ENCODE peak calls at places on chromosomes 2 and 18, in five cellular contexts. A is activated CD4-positive, alpha-beta T cell treated with anti-CD3 and anti-CD28 coated beads for 24 hours; S is GM12865; P is NCI-H1105; M is activated T-cell treated with anti-CD3 and anti-CD28 coated beads, Interleukin-2, amount 50 U/mL, for 1 hour. I is an unnamed sample.

GRCh38 chr18:23810396-23810795 is 121.1 kb downstream of the LAMA3 start:
- DNase-seq in A (no peak), S (peak), P (no peak), M (peak), I (no peak)

GRCh38 chr18:43571078-43571689 is 293.9 kb upstream of the SYT4 start:
- DNase-seq in A (no peak), S (peak), P (peak), M (no peak), I (no peak)

GRCh38 chr18:4351005-4351404 is 104.1 kb downstream of the DLGAP1 start:
- DNase-seq in A (no peak), S (no peak), P (no peak), M (no peak), I (no peak)

GRCh38 chr2:54271843-54272600 is 16.0 kb upstream of the TSPYL6 start:
- DNase-seq in A (no peak), S (peak), P (no peak), M (no peak), I (no peak)

GRCh38 chr2:133937669-133938068 is 316.2 kb upstream of the MGAT5 start:
- DNase-seq in A (no peak), S (no peak), P (no peak), M (no peak), I (no peak)

GRCh38 chr18:51153659-51154371 is 43.7 kb downstream of the MEX3C start:
- DNase-seq in A (peak), S (peak), P (no peak), M (peak), I (peak)

GRCh38 chr18:1539276-1539675 is 634.6 kb downstream of the ADCYAP1 start:
- DNase-seq in A (no peak), S (no peak), P (no peak), M (no peak), I (no peak)

GRCh38 chr18:78720456-78721250 is 259.0 kb upstream of the SALL3 start:
- DNase-seq in A (no peak), S (no peak), P (no peak), M (no peak), I (no peak)

GRCh38 chr18:49694402-49694801 is 118.9 kb downstream of the ACAA2 start:
- DNase-seq in A (no peak), S (no peak), P (no peak), M (no peak), I (no peak)

GRCh38 chr2:160324161-160324768 is 124.2 kb upstream of the ITGB6 start:
- DNase-seq in A (peak), S (peak), P (no peak), M (peak), I (peak)

GRCh38 chr2:188971316-188971930 is 2.8 kb upstream of the COL3A1 start:
- DNase-seq in A (no peak), S (no peak), P (no peak), M (no peak), I (no peak)

GRCh38 chr2:212908682-212909435 is 242.6 kb downstream of the IKZF2 start:
- DNase-seq in A (no peak), S (no peak), P (no peak), M (no peak), I (no peak)

GRCh38 chr18:57561728-57562423 is 24.6 kb downstream of the FECH start:
- DNase-seq in A (no peak), S (peak), P (peak), M (peak), I (no peak)

GRCh38 chr2:12923907-12924610 is 207.3 kb downstream of the TRIB2 start:
- DNase-seq in A (no peak), S (no peak), P (no peak), M (no peak), I (no peak)

GRCh38 chr18:56709463-56709862 is 58.3 kb downstream of the WDR7 start:
- DNase-seq in A (no peak), S (peak), P (no peak), M (no peak), I (no peak)

GRCh38 chr2:127105656-127106456 is 1.1 kb downstream of the BIN1 start:
- DNase-seq in A (no peak), S (no peak), P (no peak), M (peak), I (peak)

GRCh38 chr2:80303006-80303741 is 1.4 kb downstream of the LRRTM1 start:
- DNase-seq in A (no peak), S (no peak), P (no peak), M (no peak), I (no peak)

GRCh38 chr2:207467716-207468347 is 61.9 kb upstream of the CREB1 start:
- DNase-seq in A (no peak), S (peak), P (no peak), M (no peak), I (no peak)

GRCh38 chr18:33560686-33561370 is 17.2 kb upstream of the ASXL3 start:
- DNase-seq in A (no peak), S (peak), P (no peak), M (no peak), I (no peak)

GRCh38 chr2:9990735-9991134 is 39.2 kb downstream of the GRHL1 start:
- DNase-seq in A (no peak), S (peak), P (no peak), M (no peak), I (no peak)

GRCh38 chr2:60843006-60843405 is 38.4 kb upstream of the REL start:
- DNase-seq in A (no peak), S (peak), P (no peak), M (no peak), I (no peak)